ENCODE peak calls at places on chromosome 7, in four cellular contexts. U is transverse colon, H is chondrocyte, M is NCI-H446 treated with DMSO at 0.1 percent for 48 hours. A is an unnamed sample.

GRCh38 chr7:103810112-103810744 is 179.2 kb downstream of the RELN start:
- DNase-seq in M (no peak), U (no peak), H (no peak), A (no peak)

GRCh38 chr7:47763063-47763974 is 181.4 kb upstream of the TNS3 start:
- DNase-seq in H (no peak), M (no peak), U (peak), A (no peak)

GRCh38 chr7:70794962-70795361 is 337.0 kb upstream of the GALNT17 start:
- DNase-seq in H (no peak), U (no peak), M (no peak), A (no peak)

GRCh38 chr7:48114115-48114514 is 25.1 kb downstream of the UPP1 start:
- DNase-seq in U (no peak), M (no peak), H (no peak), A (no peak)

GRCh38 chr7:134949171-134949570 is 37.1 kb upstream of the AGBL3 start:
- DNase-seq in M (no peak), H (no peak), U (no peak), A (no peak)

GRCh38 chr7:150838965-150839650 is 13.2 kb upstream of the AOC1 start:
- DNase-seq in H (no peak), M (no peak), U (no peak), A (no peak)

GRCh38 chr7:24472093-24472492 is 101.2 kb upstream of the PALS2 start:
- DNase-seq in U (no peak), H (no peak), M (no peak), A (no peak)

GRCh38 chr7:129591868-129592267 is 19.7 kb upstream of the NRF1 start:
- DNase-seq in M (no peak), H (no peak), U (no peak), A (no peak)

GRCh38 chr7:143884978-143885559 is 16.9 kb downstream of the TCAF1 start:
- DNase-seq in M (peak), U (no peak), H (peak), A (no peak)

GRCh38 chr7:17677408-17677807 is 262.9 kb downstream of the SNX13 start:
- DNase-seq in M (no peak), U (no peak), H (no peak), A (no peak)

GRCh38 chr7:44967571-44968446 is 11.0 kb downstream of the MYO1G start:
- DNase-seq in U (no peak), M (no peak), H (peak), A (no peak)